ENCODE peak calls at places on chromosomes 13 and 19, in ten cellular contexts. One of them, this sample, is unnamed.

GRCh38 chr13:20901668-20902437 is 693 bp downstream of the XPO4 start:
- DNase-seq in H7: peak; percentile 68
- DNase-seq in IMR-90: peak; percentile 13
- DNase-seq in Peyer's patch: peak; percentile 56
- DNase-seq in bronchial epithelial cell: peak; percentile 28
- DNase-seq in skeletal muscle cell: no peak
- DNase-seq in SK-N-MC: no peak
- DNase-seq in fibroblast of pulmonary artery: peak; percentile 26
- DNase-seq in fibroblast of the aortic adventitia: peak; percentile 7
- DNase-seq in right lobe of liver: peak; percentile 36
- DNase-seq in this sample: no peak

GRCh38 chr19:18708452-18709231 is 25.2 kb downstream of the CRTC1 start:
- DNase-seq in SK-N-MC: no peak
- DNase-seq in right lobe of liver: no peak
- DNase-seq in bronchial epithelial cell: no peak
- DNase-seq in IMR-90: no peak
- DNase-seq in skeletal muscle cell: no peak
- DNase-seq in fibroblast of pulmonary artery: no peak
- DNase-seq in Peyer's patch: no peak
- DNase-seq in H7: no peak
- DNase-seq in fibroblast of the aortic adventitia: no peak
- DNase-seq in this sample: no peak

GRCh38 chr13:46698015-46698414 is 98.9 kb downstream of the ESD start:
- DNase-seq in skeletal muscle cell: no peak
- DNase-seq in SK-N-MC: no peak
- DNase-seq in fibroblast of pulmonary artery: no peak
- DNase-seq in fibroblast of the aortic adventitia: no peak
- DNase-seq in bronchial epithelial cell: no peak
- DNase-seq in Peyer's patch: no peak
- DNase-seq in H7: no peak
- DNase-seq in IMR-90: no peak
- DNase-seq in right lobe of liver: no peak
- DNase-seq in this sample: no peak

GRCh38 chr13:49419292-49419691 is 24.6 kb downstream of the CAB39L start:
- DNase-seq in bronchial epithelial cell: no peak
- DNase-seq in Peyer's patch: no peak
- DNase-seq in fibroblast of pulmonary artery: no peak
- DNase-seq in right lobe of liver: no peak
- DNase-seq in skeletal muscle cell: no peak
- DNase-seq in H7: no peak
- DNase-seq in fibroblast of the aortic adventitia: no peak
- DNase-seq in SK-N-MC: no peak
- DNase-seq in IMR-90: peak; percentile 52
- DNase-seq in this sample: no peak

GRCh38 chr19:45472557-45473365 is 5.0 kb downstream of the FOSB start:
- DNase-seq in right lobe of liver: no peak
- DNase-seq in IMR-90: no peak
- DNase-seq in H7: peak; percentile 74
- DNase-seq in fibroblast of pulmonary artery: peak; percentile 36
- DNase-seq in skeletal muscle cell: no peak
- DNase-seq in Peyer's patch: no peak
- DNase-seq in SK-N-MC: no peak
- DNase-seq in fibroblast of the aortic adventitia: no peak
- DNase-seq in bronchial epithelial cell: no peak
- DNase-seq in this sample: no peak

GRCh38 chr13:66849706-66850105 is 380.4 kb downstream of the PCDH9 start:
- DNase-seq in fibroblast of pulmonary artery: no peak
- DNase-seq in bronchial epithelial cell: no peak
- DNase-seq in IMR-90: no peak
- DNase-seq in fibroblast of the aortic adventitia: no peak
- DNase-seq in Peyer's patch: no peak
- DNase-seq in skeletal muscle cell: no peak
- DNase-seq in H7: peak; percentile 14
- DNase-seq in right lobe of liver: no peak
- DNase-seq in SK-N-MC: no peak
- DNase-seq in this sample: no peak

GRCh38 chr13:19961484-19961883 is 3.0 kb downstream of the ZMYM2 start:
- DNase-seq in skeletal muscle cell: no peak
- DNase-seq in right lobe of liver: no peak
- DNase-seq in SK-N-MC: no peak
- DNase-seq in IMR-90: no peak
- DNase-seq in fibroblast of pulmonary artery: peak; percentile 6
- DNase-seq in fibroblast of the aortic adventitia: no peak
- DNase-seq in Peyer's patch: no peak
- DNase-seq in bronchial epithelial cell: no peak
- DNase-seq in H7: no peak
- DNase-seq in this sample: no peak

GRCh38 chr19:10353793-10354391 is 14.5 kb upstream of the ICAM3 start:
- DNase-seq in right lobe of liver: peak; percentile 52
- DNase-seq in IMR-90: peak; percentile 17
- DNase-seq in fibroblast of pulmonary artery: peak; percentile 15
- DNase-seq in bronchial epithelial cell: no peak
- DNase-seq in SK-N-MC: no peak
- DNase-seq in skeletal muscle cell: no peak
- DNase-seq in Peyer's patch: no peak
- DNase-seq in fibroblast of the aortic adventitia: peak; percentile 12
- DNase-seq in H7: peak; percentile 97
- DNase-seq in this sample: peak; percentile 26

GRCh38 chr19:38596057-38596981 is 21.4 kb downstream of the MAP4K1 start:
- DNase-seq in IMR-90: no peak
- DNase-seq in fibroblast of the aortic adventitia: no peak
- DNase-seq in H7: peak; percentile 97
- DNase-seq in bronchial epithelial cell: peak; percentile 29
- DNase-seq in Peyer's patch: peak; percentile 57
- DNase-seq in right lobe of liver: no peak
- DNase-seq in fibroblast of pulmonary artery: no peak
- DNase-seq in skeletal muscle cell: no peak
- DNase-seq in SK-N-MC: no peak
- DNase-seq in this sample: no peak

GRCh38 chr13:92315265-92315664 is 911.3 kb upstream of the GPC6 start:
- DNase-seq in H7: no peak
- DNase-seq in Peyer's patch: no peak
- DNase-seq in right lobe of liver: no peak
- DNase-seq in fibroblast of pulmonary artery: no peak
- DNase-seq in skeletal muscle cell: no peak
- DNase-seq in fibroblast of the aortic adventitia: no peak
- DNase-seq in bronchial epithelial cell: no peak
- DNase-seq in IMR-90: no peak
- DNase-seq in SK-N-MC: no peak
- DNase-seq in this sample: no peak

GRCh38 chr19:48477696-48478338 is 8.6 kb downstream of the CYTH2 start:
- DNase-seq in fibroblast of the aortic adventitia: no peak
- DNase-seq in skeletal muscle cell: no peak
- DNase-seq in SK-N-MC: no peak
- DNase-seq in fibroblast of pulmonary artery: no peak
- DNase-seq in bronchial epithelial cell: no peak
- DNase-seq in H7: no peak
- DNase-seq in Peyer's patch: no peak
- DNase-seq in right lobe of liver: peak; percentile 19
- DNase-seq in IMR-90: no peak
- DNase-seq in this sample: no peak

GRCh38 chr19:8526345-8527062 is 12.5 kb upstream of the ZNF414 start:
- DNase-seq in bronchial epithelial cell: peak; percentile 72
- DNase-seq in skeletal muscle cell: peak; percentile 66
- DNase-seq in Peyer's patch: peak; percentile 92
- DNase-seq in right lobe of liver: peak; percentile 91
- DNase-seq in fibroblast of pulmonary artery: peak; percentile 93
- DNase-seq in SK-N-MC: no peak
- DNase-seq in IMR-90: peak; percentile 88
- DNase-seq in H7: peak; percentile 97
- DNase-seq in fibroblast of the aortic adventitia: peak; percentile 89
- DNase-seq in this sample: no peak

GRCh38 chr19:27392027-27392632 is 1820.8 kb downstream of the UQCRFS1 start:
- DNase-seq in fibroblast of pulmonary artery: no peak
- DNase-seq in IMR-90: no peak
- DNase-seq in H7: no peak
- DNase-seq in bronchial epithelial cell: no peak
- DNase-seq in skeletal muscle cell: no peak
- DNase-seq in Peyer's patch: no peak
- DNase-seq in right lobe of liver: no peak
- DNase-seq in fibroblast of the aortic adventitia: no peak
- DNase-seq in SK-N-MC: no peak
- DNase-seq in this sample: peak; percentile 65

GRCh38 chr13:74891610-74892009 is 590.4 kb downstream of the TBC1D4 start:
- DNase-seq in H7: no peak
- DNase-seq in skeletal muscle cell: peak; percentile 58
- DNase-seq in IMR-90: peak; percentile 29
- DNase-seq in Peyer's patch: no peak
- DNase-seq in bronchial epithelial cell: peak; percentile 87
- DNase-seq in SK-N-MC: no peak
- DNase-seq in right lobe of liver: no peak
- DNase-seq in fibroblast of pulmonary artery: peak; percentile 76
- DNase-seq in fibroblast of the aortic adventitia: peak; percentile 12
- DNase-seq in this sample: no peak

DNA sequence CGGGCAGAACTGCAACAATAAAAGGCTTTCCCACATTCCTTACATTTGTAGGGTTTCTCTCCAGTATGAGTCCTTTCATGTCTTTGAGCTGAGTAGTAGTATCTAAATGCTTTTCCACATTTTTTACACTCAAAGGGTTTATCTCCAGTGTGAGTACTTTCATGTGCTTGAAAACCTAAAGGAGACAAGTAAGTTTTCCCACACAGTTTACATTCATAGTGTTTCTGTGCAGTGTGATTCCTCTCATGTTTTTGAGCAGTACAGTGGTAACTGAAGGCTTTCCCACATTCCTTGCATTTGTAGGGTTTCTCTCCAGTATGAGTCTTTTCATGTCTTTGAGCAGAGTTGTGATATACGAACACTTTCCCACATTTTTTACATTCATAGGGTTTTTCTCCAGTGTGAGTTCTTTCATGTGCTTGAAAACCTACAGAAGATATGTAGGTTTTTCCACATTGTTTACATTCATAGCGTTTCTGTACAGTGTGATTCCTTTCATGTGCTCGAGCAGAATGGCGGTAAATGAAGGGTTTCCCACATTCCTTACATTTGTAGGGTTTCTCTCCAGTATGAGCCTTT is 47.0 kb downstream of the ZNF44 start:
- DNase-seq in right lobe of liver: no peak
- DNase-seq in H7: no peak
- DNase-seq in SK-N-MC: no peak
- DNase-seq in bronchial epithelial cell: no peak
- DNase-seq in Peyer's patch: no peak
- DNase-seq in fibroblast of pulmonary artery: no peak
- DNase-seq in skeletal muscle cell: no peak
- DNase-seq in fibroblast of the aortic adventitia: no peak
- DNase-seq in IMR-90: no peak
- DNase-seq in this sample: no peak
- H3K4me3 ChIP-seq in right lobe of liver: no peak overlapping the region
- H3K4me3 ChIP-seq in H7: no peak overlapping the region
- H3K4me3 ChIP-seq in SK-N-MC: no peak overlapping the region
- H3K4me3 ChIP-seq in bronchial epithelial cell: no peak overlapping the region
- H3K4me3 ChIP-seq in Peyer's patch: no peak overlapping the region
- H3K4me3 ChIP-seq in fibroblast of pulmonary artery: no peak overlapping the region
- H3K4me3 ChIP-seq in skeletal muscle cell: no peak overlapping the region
- H3K4me3 ChIP-seq in fibroblast of the aortic adventitia: no peak overlapping the region
- H3K4me3 ChIP-seq in IMR-90: no peak overlapping the region
- H3K4me3 ChIP-seq in this sample: no peak overlapping the region

GRCh38 chr13:112580912-112581311 is 7.0 kb downstream of the TUBGCP3 start:
- DNase-seq in right lobe of liver: no peak
- DNase-seq in fibroblast of the aortic adventitia: no peak
- DNase-seq in Peyer's patch: no peak
- DNase-seq in skeletal muscle cell: no peak
- DNase-seq in fibroblast of pulmonary artery: no peak
- DNase-seq in H7: no peak
- DNase-seq in IMR-90: no peak
- DNase-seq in SK-N-MC: no peak
- DNase-seq in bronchial epithelial cell: no peak
- DNase-seq in this sample: no peak
- H3K4me3 ChIP-seq in right lobe of liver: no peak overlapping the region
- H3K4me3 ChIP-seq in fibroblast of the aortic adventitia: no peak overlapping the region
- H3K4me3 ChIP-seq in Peyer's patch: no peak overlapping the region
- H3K4me3 ChIP-seq in skeletal muscle cell: no peak overlapping the region
- H3K4me3 ChIP-seq in fibroblast of pulmonary artery: no peak overlapping the region
- H3K4me3 ChIP-seq in H7: no peak overlapping the region
- H3K4me3 ChIP-seq in IMR-90: no peak overlapping the region
- H3K4me3 ChIP-seq in SK-N-MC: no peak overlapping the region
- H3K4me3 ChIP-seq in bronchial epithelial cell: no peak overlapping the region
- H3K4me3 ChIP-seq in this sample: no peak overlapping the region

DNA sequence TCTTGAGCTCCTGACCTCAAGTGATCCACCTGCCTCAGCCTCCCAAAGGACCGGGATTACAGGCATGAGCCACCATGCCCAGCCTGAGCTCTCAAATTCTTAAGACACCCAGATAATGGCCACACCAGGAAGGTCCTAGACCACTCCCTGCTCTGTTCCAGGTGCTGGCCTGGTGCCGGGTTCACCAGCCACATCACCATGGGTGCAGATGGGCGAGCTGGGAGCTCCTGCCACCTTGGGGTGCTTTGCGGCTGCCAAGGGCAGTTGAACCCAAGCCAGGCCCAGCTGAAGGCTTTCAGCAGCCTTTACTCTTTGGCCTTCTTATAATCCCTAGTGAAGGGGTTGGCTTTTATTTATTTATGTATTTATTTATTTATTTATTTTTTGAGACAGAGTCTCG is 4.9 kb downstream of the HPN start:
- DNase-seq in SK-N-MC: no peak
- DNase-seq in right lobe of liver: no peak
- DNase-seq in skeletal muscle cell: no peak
- DNase-seq in H7: no peak
- DNase-seq in fibroblast of the aortic adventitia: no peak
- DNase-seq in IMR-90: no peak
- DNase-seq in bronchial epithelial cell: no peak
- DNase-seq in Peyer's patch: no peak
- DNase-seq in fibroblast of pulmonary artery: no peak
- DNase-seq in this sample: no peak
- H3K4me3 ChIP-seq in SK-N-MC: no peak overlapping the region
- H3K4me3 ChIP-seq in right lobe of liver: no peak overlapping the region
- H3K4me3 ChIP-seq in skeletal muscle cell: no peak overlapping the region
- H3K4me3 ChIP-seq in H7: no peak overlapping the region
- H3K4me3 ChIP-seq in fibroblast of the aortic adventitia: no peak overlapping the region
- H3K4me3 ChIP-seq in IMR-90: no peak overlapping the region
- H3K4me3 ChIP-seq in bronchial epithelial cell: no peak overlapping the region
- H3K4me3 ChIP-seq in Peyer's patch: no peak overlapping the region
- H3K4me3 ChIP-seq in fibroblast of pulmonary artery: no peak overlapping the region
- H3K4me3 ChIP-seq in this sample: no peak overlapping the region

GRCh38 chr13:96080676-96081075 is 9.2 kb upstream of the HS6ST3 start:
- DNase-seq in bronchial epithelial cell: no peak
- DNase-seq in skeletal muscle cell: no peak
- DNase-seq in Peyer's patch: no peak
- DNase-seq in fibroblast of pulmonary artery: no peak
- DNase-seq in IMR-90: no peak
- DNase-seq in SK-N-MC: no peak
- DNase-seq in H7: no peak
- DNase-seq in fibroblast of the aortic adventitia: no peak
- DNase-seq in right lobe of liver: no peak
- DNase-seq in this sample: no peak

GRCh38 chr13:96072392-96072791 is 17.5 kb upstream of the HS6ST3 start:
- DNase-seq in skeletal muscle cell: no peak
- DNase-seq in IMR-90: no peak
- DNase-seq in H7: no peak
- DNase-seq in SK-N-MC: no peak
- DNase-seq in bronchial epithelial cell: no peak
- DNase-seq in fibroblast of pulmonary artery: no peak
- DNase-seq in Peyer's patch: no peak
- DNase-seq in right lobe of liver: no peak
- DNase-seq in fibroblast of the aortic adventitia: no peak
- DNase-seq in this sample: no peak

GRCh38 chr13:96081888-96082287 is 8.0 kb upstream of the HS6ST3 start:
- DNase-seq in Peyer's patch: no peak
- DNase-seq in IMR-90: no peak
- DNase-seq in skeletal muscle cell: no peak
- DNase-seq in bronchial epithelial cell: no peak
- DNase-seq in fibroblast of pulmonary artery: no peak
- DNase-seq in right lobe of liver: no peak
- DNase-seq in H7: no peak
- DNase-seq in SK-N-MC: no peak
- DNase-seq in fibroblast of the aortic adventitia: no peak
- DNase-seq in this sample: no peak

GRCh38 chr13:96075953-96076543 is 13.9 kb upstream of the HS6ST3 start:
- DNase-seq in skeletal muscle cell: no peak
- DNase-seq in fibroblast of pulmonary artery: peak; percentile 50
- DNase-seq in bronchial epithelial cell: peak; percentile 26
- DNase-seq in IMR-90: peak; percentile 23
- DNase-seq in Peyer's patch: no peak
- DNase-seq in SK-N-MC: no peak
- DNase-seq in H7: no peak
- DNase-seq in right lobe of liver: no peak
- DNase-seq in fibroblast of the aortic adventitia: peak; percentile 52
- DNase-seq in this sample: peak; percentile 5
- H3K4me3 ChIP-seq in skeletal muscle cell: no peak overlapping the region
- H3K4me3 ChIP-seq in fibroblast of pulmonary artery: no peak overlapping the region
- H3K4me3 ChIP-seq in bronchial epithelial cell: no peak overlapping the region
- H3K4me3 ChIP-seq in IMR-90: no peak overlapping the region
- H3K4me3 ChIP-seq in Peyer's patch: no peak overlapping the region
- H3K4me3 ChIP-seq in SK-N-MC: no peak overlapping the region
- H3K4me3 ChIP-seq in H7: no peak overlapping the region
- H3K4me3 ChIP-seq in right lobe of liver: no peak overlapping the region
- H3K4me3 ChIP-seq in fibroblast of the aortic adventitia: no peak overlapping the region
- H3K4me3 ChIP-seq in this sample: no peak overlapping the region